ENCODE peak calls at places on chromosomes 4 and X, in five cellular contexts. U is HT-29; J is lower leg skin; W is right cardiac atrium; S is Jurkat, Clone E6-1. L is an unnamed sample.
A peak's percentile ranks its signal among the peaks of the same experiment; 100 is the strongest.

GRCh38 chrX:54479471-54480122 is 16.4 kb downstream of the FGD1 start:
- DNase-seq in U (no peak), J (no peak), W (no peak), S (no peak), L (no peak)

GRCh38 chr4:159070742-159071141 is 32.1 kb upstream of the RAPGEF2 start:
- DNase-seq in U (no peak), J (no peak), W (no peak), S (no peak), L (no peak)

GRCh38 chrX:35919536-35920309 is at the start of gene CFAP47:
- DNase-seq in U (no peak), J (no peak), W (peak; percentile 60), S (no peak), L (no peak)

GRCh38 chr4:38075370-38076152 is 115.4 kb downstream of the PTTG2 start:
- DNase-seq in U (peak; percentile 48), J (peak; percentile 70), W (no peak), S (no peak), L (no peak)

GRCh38 chr4:71769434-71769833 is 14.4 kb downstream of the GC start:
- DNase-seq in U (no peak), J (no peak), W (no peak), S (no peak), L (no peak)

GRCh38 chr4:128524311-128524710 is 236.7 kb upstream of the PGRMC2 start:
- DNase-seq in U (peak; percentile 69), J (peak; percentile 50), W (peak; percentile 80), S (no peak), L (peak; percentile 35)

GRCh38 chr4:129821963-129822362 is 726.0 kb downstream of the C4orf33 start:
- DNase-seq in U (no peak), J (no peak), W (no peak), S (no peak), L (no peak)

GRCh38 chr4:101643201-101643600 is 147.3 kb upstream of the BANK1 start:
- DNase-seq in U (peak; percentile 80), J (no peak), W (no peak), S (no peak), L (no peak)

GRCh38 chr4:172776203-172776896 is 392.3 kb upstream of the GALNT7 start:
- DNase-seq in U (no peak), J (no peak), W (no peak), S (no peak), L (no peak)

GRCh38 chr4:11297201-11297600 is 131.5 kb downstream of the HS3ST1 start:
- DNase-seq in U (no peak), J (no peak), W (no peak), S (no peak), L (no peak)

L was measured in RKO.